ENCODE peak calls at places on chromosomes 6 and 20, in six cellular contexts. M is AG09319, W is epithelial cell of esophagus, O is HFF-Myc, B is fibroblast of pulmonary artery, F is endothelial cell. U is an unnamed sample.

GRCh38 chr6:69732640-69733039 is 64.2 kb downstream of the LMBRD1 start:
- DNase-seq in M (no peak), W (peak), O (no peak), B (peak), F (no peak), U (no peak)

GRCh38 chr6:138814179-138814834 is 18.4 kb downstream of the ECT2L start:
- DNase-seq in M (no peak), W (peak), O (no peak), B (no peak), F (no peak), U (no peak)

GRCh38 chr6:13413906-13414555 is 73.4 kb downstream of the GFOD1 start:
- DNase-seq in M (no peak), W (no peak), O (no peak), B (no peak), F (no peak), U (no peak)

GRCh38 chr6:34680802-34681515 is 15.6 kb downstream of the ILRUN start:
- DNase-seq in M (no peak), W (peak), O (no peak), B (peak), F (no peak), U (no peak)

GRCh38 chr6:81476881-81477280 is 275.6 kb downstream of the TENT5A start:
- DNase-seq in M (no peak), W (peak), O (no peak), B (peak), F (no peak), U (no peak)

GRCh38 chr6:73236147-73236750 is 11.0 kb upstream of the KHDC1L start:
- DNase-seq in M (peak), W (peak), O (peak), B (peak), F (no peak), U (no peak)

GRCh38 chr6:37663016-37663810 is 34.5 kb downstream of the MDGA1 start:
- DNase-seq in M (no peak), W (no peak), O (no peak), B (peak), F (no peak), U (no peak)

GRCh38 chr6:166900130-166900708 is 56.1 kb downstream of the RNASET2 start:
- DNase-seq in M (no peak), W (no peak), O (no peak), B (no peak), F (no peak), U (no peak)

GRCh38 chr20:1033751-1034419 is 31.8 kb upstream of the RSPO4 start:
- DNase-seq in M (no peak), W (no peak), O (no peak), B (no peak), F (no peak), U (no peak)

GRCh38 chr6:87897581-87898147 is 150.0 kb upstream of the SPACA1 start:
- DNase-seq in M (no peak), W (peak), O (no peak), B (peak), F (no peak), U (no peak)

GRCh38 chr20:64156136-64156885 is 7.9 kb upstream of the MYT1 start:
- DNase-seq in M (no peak), W (no peak), O (no peak), B (no peak), F (no peak), U (peak)

GRCh38 chr6:37990762-37991525 is 171.4 kb downstream of the ZFAND3 start:
- DNase-seq in M (peak), W (peak), O (peak), B (peak), F (no peak), U (no peak)

GRCh38 chr6:110649704-110650103 is 165.6 kb downstream of the CDK19 start:
- DNase-seq in M (no peak), W (no peak), O (no peak), B (no peak), F (no peak), U (no peak)

GRCh38 chr6:74870403-74870802 is 335.4 kb downstream of the COL12A1 start:
- DNase-seq in M (no peak), W (no peak), O (no peak), B (no peak), F (no peak), U (no peak)

GRCh38 chr6:3911614-3912336 is 62.6 kb downstream of the FAM50B start:
- DNase-seq in M (no peak), W (peak), O (peak), B (peak), F (no peak), U (no peak)

GRCh38 chr6:31350551-31350950 is 6.4 kb downstream of the HLA-B start:
- DNase-seq in M (no peak), W (no peak), O (no peak), B (no peak), F (no peak), U (no peak)

GRCh38 chr6:26118999-26119398 is 31.8 kb downstream of the HFE start:
- DNase-seq in M (no peak), W (peak), O (no peak), B (peak), F (no peak), U (no peak)

GRCh38 chr6:31272431-31272830 is 539 bp upstream of the HLA-C start:
- DNase-seq in M (no peak), W (peak), O (no peak), B (peak), F (no peak), U (no peak)

GRCh38 chr6:166222631-166223030 is 55.0 kb upstream of the TBXT start:
- DNase-seq in M (no peak), W (no peak), O (no peak), B (no peak), F (no peak), U (no peak)

GRCh38 chr20:52001999-52002666 is 189.4 kb downstream of the ZFP64 start:
- DNase-seq in M (no peak), W (peak), O (peak), B (peak), F (peak), U (no peak)

GRCh38 chr20:48761023-48761785 is 66.6 kb downstream of the PREX1 start:
- DNase-seq in M (no peak), W (no peak), O (no peak), B (no peak), F (no peak), U (no peak)

GRCh38 chr6:139290787-139291294 is 957 bp downstream of the TXLNB start:
- DNase-seq in M (no peak), W (no peak), O (no peak), B (peak), F (no peak), U (no peak)

GRCh38 chr20:11216451-11217314 is 542.9 kb upstream of the JAG1 start:
- DNase-seq in M (no peak), W (no peak), O (no peak), B (peak), F (no peak), U (no peak)

GRCh38 chr6:35600659-35601125 is 88.0 kb upstream of the TULP1 start:
- DNase-seq in M (no peak), W (no peak), O (no peak), B (peak), F (no peak), U (no peak)

GRCh38 chr6:68339488-68339887 is 295.6 kb upstream of the ADGRB3 start:
- DNase-seq in M (no peak), W (peak), O (no peak), B (no peak), F (no peak), U (no peak)

DNA sequence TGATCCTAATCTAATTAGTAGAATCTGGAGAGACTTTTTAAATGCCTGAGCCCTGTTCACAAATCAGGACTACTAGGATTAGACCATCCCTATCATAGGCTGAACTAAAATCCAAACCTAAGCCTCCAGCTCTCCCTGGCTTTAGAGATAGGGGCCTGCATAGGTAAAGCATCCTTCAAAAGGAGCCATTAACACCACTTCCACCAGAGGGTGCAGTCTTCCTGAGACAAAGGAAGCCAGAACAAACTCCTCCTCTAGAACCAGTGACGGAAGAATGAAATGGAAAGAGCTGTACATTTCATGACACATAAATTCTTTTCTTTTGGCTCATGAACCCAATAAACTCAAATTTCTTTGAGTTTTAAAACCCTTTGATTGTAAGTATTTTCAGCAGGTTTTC is 291.2 kb upstream of the ADGRB3 start:
- DNase-seq in M (no peak), W (peak), O (no peak), B (peak), F (peak), U (peak)
- TF ChIP-seq CTCF in M (no peak), W (peak), O (peak), B (peak), F (peak), U (peak)

GRCh38 chr6:42724825-42725224 is 2.4 kb upstream of the PRPH2 start:
- DNase-seq in M (no peak), W (no peak), O (no peak), B (no peak), F (no peak), U (no peak)

GRCh38 chr6:42727084-42727601 is 4.7 kb upstream of the PRPH2 start:
- DNase-seq in M (no peak), W (no peak), O (no peak), B (no peak), F (no peak), U (peak)

GRCh38 chr6:42726026-42726425 is 3.6 kb upstream of the PRPH2 start:
- DNase-seq in M (no peak), W (no peak), O (no peak), B (no peak), F (no peak), U (no peak)

GRCh38 chr6:42727627-42728026 is 5.2 kb upstream of the PRPH2 start:
- DNase-seq in M (no peak), W (no peak), O (no peak), B (no peak), F (no peak), U (peak)

DNA sequence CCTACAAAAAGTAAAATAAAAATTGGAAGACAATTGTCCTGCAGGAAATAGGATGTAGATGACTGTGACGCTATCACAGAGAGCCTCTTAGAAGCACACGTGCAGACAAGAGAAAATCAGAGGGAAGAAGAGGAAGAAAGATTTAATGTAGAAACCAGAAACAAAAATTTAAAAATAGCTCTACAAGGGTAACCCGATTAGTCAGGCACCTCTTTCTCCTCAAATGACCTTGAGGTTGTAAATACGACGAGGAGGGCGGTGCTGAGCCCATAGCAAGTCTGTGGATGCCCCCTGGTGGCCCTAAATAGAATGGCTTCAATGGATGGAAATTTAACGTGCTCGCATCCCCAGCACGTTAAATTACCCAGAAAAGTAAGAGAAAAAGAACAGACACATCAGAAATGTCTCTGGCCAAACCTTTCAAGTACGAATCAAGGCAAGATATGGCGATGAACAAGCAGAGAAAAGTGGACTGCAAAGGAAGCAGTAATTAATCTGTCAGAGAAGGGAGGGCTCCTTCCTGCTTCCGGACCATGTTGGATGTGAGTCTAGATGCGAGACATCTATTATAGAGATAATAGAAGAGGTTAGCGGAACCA is 4.2 kb upstream of the PRPH2 start:
- DNase-seq in M (peak), W (peak), O (peak), B (peak), F (peak), U (peak)
- TF ChIP-seq CTCF in M (peak), W (peak), O (peak), B (peak), F (peak), U (peak)

GRCh38 chr6:169445227-169445626 is 191.6 kb upstream of the THBS2 start:
- DNase-seq in M (no peak), W (no peak), O (no peak), B (no peak), F (no peak), U (no peak)
- TF ChIP-seq CTCF in M (no peak), W (no peak), O (no peak), B (peak), F (peak), U (peak)

DNA sequence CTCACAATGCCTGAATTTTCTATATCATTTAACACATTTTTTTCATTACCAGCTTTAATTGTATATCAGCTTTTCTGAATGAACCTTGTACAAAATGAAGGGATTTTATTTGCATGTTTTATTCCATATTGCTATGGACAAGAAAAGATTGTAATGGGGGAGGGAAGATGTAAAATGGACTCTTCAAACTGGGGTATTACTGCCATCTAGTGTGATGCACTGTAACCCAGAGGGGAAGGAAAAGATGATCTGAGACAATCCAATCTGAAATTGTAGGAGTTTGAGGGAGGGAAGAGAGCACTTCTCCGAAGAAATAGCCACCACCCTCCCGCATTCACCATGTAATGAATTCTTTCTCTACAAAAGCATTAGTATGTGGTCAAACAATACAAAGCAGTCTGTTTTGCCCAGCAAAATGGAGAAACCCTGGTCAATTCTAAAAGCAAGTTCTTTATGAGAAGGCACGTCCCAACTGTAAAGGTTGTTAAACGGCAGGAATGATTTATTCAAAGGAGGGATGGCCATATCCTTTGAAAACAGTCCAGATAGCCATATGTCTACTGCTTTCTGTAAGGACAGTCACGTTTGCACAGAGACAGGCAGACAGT is 679.5 kb upstream of the NRSN1 start:
- DNase-seq in M (peak), W (peak), O (peak), B (peak), F (peak), U (peak)
- TF ChIP-seq CTCF in M (peak), W (peak), O (peak), B (peak), F (no peak), U (peak)

GRCh38 chr6:56246941-56247653 is at the start of gene COL21A1:
- DNase-seq in M (no peak), W (peak), O (no peak), B (no peak), F (peak), U (no peak)
- TF ChIP-seq CTCF in M (peak), W (peak), O (peak), B (peak), F (no peak), U (no peak)

GRCh38 chr6:124389127-124389526 is 573.1 kb upstream of the RNF217 start:
- DNase-seq in M (no peak), W (peak), O (no peak), B (peak), F (no peak), U (no peak)
- TF ChIP-seq CTCF in M (no peak), W (peak), O (no peak), B (no peak), F (no peak), U (no peak)

GRCh38 chr6:142870787-142871371 is 74.1 kb downstream of the HIVEP2 start:
- DNase-seq in M (no peak), W (peak), O (no peak), B (no peak), F (no peak), U (no peak)
- TF ChIP-seq CTCF in M (no peak), W (no peak), O (no peak), B (no peak), F (no peak), U (no peak)

DNA sequence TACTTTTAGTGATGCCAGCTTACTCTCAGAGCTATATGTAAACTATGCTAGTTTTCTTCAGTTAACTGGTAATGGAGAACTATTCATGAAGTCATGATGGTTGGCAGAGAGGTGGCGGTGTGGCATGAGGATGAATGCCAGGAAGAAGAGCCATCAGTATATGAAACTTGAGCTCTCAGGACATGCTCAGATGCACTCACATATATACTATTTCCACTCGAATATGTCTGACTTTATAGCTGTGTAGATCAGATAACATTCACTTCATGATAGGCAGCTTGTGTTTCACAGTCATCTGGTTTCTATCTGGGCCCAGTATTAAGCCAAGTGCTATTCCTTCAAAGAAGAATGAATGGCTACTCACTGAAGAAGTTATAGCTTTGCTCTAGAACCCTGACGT is 46.2 kb upstream of the CEP85L start:
- DNase-seq in M (no peak), W (no peak), O (peak), B (no peak), F (no peak), U (no peak)
- TF ChIP-seq CTCF in M (peak), W (peak), O (no peak), B (no peak), F (no peak), U (no peak)

GRCh38 chr6:169640347-169640972 is 61.4 kb downstream of the WDR27 start:
- DNase-seq in M (no peak), W (no peak), O (no peak), B (peak), F (no peak), U (no peak)
- TF ChIP-seq CTCF in M (peak), W (no peak), O (no peak), B (no peak), F (no peak), U (no peak)

GRCh38 chr6:107657755-107658461 is 166.2 kb downstream of the SCML4 start:
- DNase-seq in M (no peak), W (peak), O (no peak), B (peak), F (no peak), U (no peak)
- TF ChIP-seq CTCF in M (peak), W (peak), O (no peak), B (no peak), F (no peak), U (no peak)